ENCODE peak calls at places on chromosomes 2 and 18, in four cellular contexts. N, Z, I and O are unnamed samples.

GRCh38 chr2:160140471-160140870 is 59.6 kb downstream of the ITGB6 start:
- DNase-seq in N (no peak), Z (peak; percentile 46), I (no peak), O (no peak)

GRCh38 chr2:69720404-69720803 is 21.5 kb upstream of the ANXA4 start:
- DNase-seq in N (no peak), Z (no peak), I (no peak), O (peak; percentile 34)

GRCh38 chr2:204494681-204495080 is 50.6 kb upstream of the PARD3B start:
- DNase-seq in N (no peak), Z (no peak), I (no peak), O (no peak)

GRCh38 chr2:150802648-150803047 is 315.2 kb upstream of the RND3 start:
- DNase-seq in N (no peak), Z (no peak), I (no peak), O (no peak)

GRCh38 chr18:2441544-2441943 is 129.8 kb downstream of the METTL4 start:
- DNase-seq in N (no peak), Z (peak; percentile 6), I (no peak), O (no peak)

GRCh38 chr2:113965644-113966043 is 75.8 kb downstream of the ACTR3 start:
- DNase-seq in N (no peak), Z (peak; percentile 35), I (no peak), O (peak; percentile 55)

GRCh38 chr2:19973471-19973870 is 16.4 kb downstream of the WDR35 start:
- DNase-seq in N (no peak), Z (no peak), I (no peak), O (no peak)

GRCh38 chr18:36402765-36403396 is 105.4 kb downstream of the FHOD3 start:
- DNase-seq in N (no peak), Z (no peak), I (no peak), O (no peak)

GRCh38 chr18:62027914-62028520 is 135.2 kb upstream of the RNF152 start:
- DNase-seq in N (no peak), Z (no peak), I (no peak), O (no peak)

GRCh38 chr2:239879423-239880084 is 145.6 kb downstream of the NDUFA10 start:
- DNase-seq in N (no peak), Z (no peak), I (no peak), O (no peak)

GRCh38 chr2:236903978-236904377 is 181.7 kb upstream of the COPS8 start:
- DNase-seq in N (no peak), Z (no peak), I (no peak), O (no peak)